ENCODE peak calls at places on chromosome 17, in ten cellular contexts. One of them, this sample, is unnamed.

GRCh38 chr17:30541802-30542201 is 64.6 kb downstream of the GOSR1 start:
- DNase-seq in Jurkat, Clone E6-1: no peak
- DNase-seq in H1: peak; percentile 38
- DNase-seq in thoracic aorta: no peak
- DNase-seq in NCI-H1105 treated with DMSO at 0.1 percent for 48 hours: no peak
- DNase-seq in stimulated activated CD4-positive, alpha-beta T cell treated with anti-CD3 and anti-CD28 coated beads, Interleukin-15, amount 100 ng/mL, for 24 hours: no peak
- DNase-seq in fibroblast of pulmonary artery: no peak
- DNase-seq in activated CD4-positive, alpha-beta T cell treated with anti-CD3 and anti-CD28 coated beads, Interleukin-2, amount 50 U/mL, for 48 hours: no peak
- DNase-seq in Calu3: no peak
- DNase-seq in stimulated activated CD8-positive, alpha-beta memory T cell treated with anti-CD3 and anti-CD28 coated beads, Interleukin-7, amount 100 ng/mL, for 1 hour: no peak
- DNase-seq in this sample: no peak

GRCh38 chr17:40075216-40076100 is 12.7 kb downstream of the THRA start:
- DNase-seq in Jurkat, Clone E6-1: peak; percentile 51
- DNase-seq in H1: peak; percentile 92
- DNase-seq in thoracic aorta: peak; percentile 69
- DNase-seq in NCI-H1105 treated with DMSO at 0.1 percent for 48 hours: peak; percentile 81
- DNase-seq in stimulated activated CD4-positive, alpha-beta T cell treated with anti-CD3 and anti-CD28 coated beads, Interleukin-15, amount 100 ng/mL, for 24 hours: peak; percentile 71
- DNase-seq in fibroblast of pulmonary artery: peak; percentile 68
- DNase-seq in activated CD4-positive, alpha-beta T cell treated with anti-CD3 and anti-CD28 coated beads, Interleukin-2, amount 50 U/mL, for 48 hours: peak; percentile 76
- DNase-seq in Calu3: peak; percentile 98
- DNase-seq in stimulated activated CD8-positive, alpha-beta memory T cell treated with anti-CD3 and anti-CD28 coated beads, Interleukin-7, amount 100 ng/mL, for 1 hour: peak; percentile 34
- DNase-seq in this sample: peak; percentile 67

GRCh38 chr17:61594294-61594825 is 3.3 kb upstream of the NACA2 start:
- DNase-seq in Jurkat, Clone E6-1: no peak
- DNase-seq in H1: no peak
- DNase-seq in thoracic aorta: no peak
- DNase-seq in NCI-H1105 treated with DMSO at 0.1 percent for 48 hours: no peak
- DNase-seq in stimulated activated CD4-positive, alpha-beta T cell treated with anti-CD3 and anti-CD28 coated beads, Interleukin-15, amount 100 ng/mL, for 24 hours: peak; percentile 3
- DNase-seq in fibroblast of pulmonary artery: no peak
- DNase-seq in activated CD4-positive, alpha-beta T cell treated with anti-CD3 and anti-CD28 coated beads, Interleukin-2, amount 50 U/mL, for 48 hours: no peak
- DNase-seq in Calu3: no peak
- DNase-seq in stimulated activated CD8-positive, alpha-beta memory T cell treated with anti-CD3 and anti-CD28 coated beads, Interleukin-7, amount 100 ng/mL, for 1 hour: no peak
- DNase-seq in this sample: no peak

GRCh38 chr17:32854177-32854576 is 22.7 kb downstream of the MYO1D start:
- DNase-seq in Jurkat, Clone E6-1: no peak
- DNase-seq in H1: no peak
- DNase-seq in thoracic aorta: no peak
- DNase-seq in NCI-H1105 treated with DMSO at 0.1 percent for 48 hours: no peak
- DNase-seq in stimulated activated CD4-positive, alpha-beta T cell treated with anti-CD3 and anti-CD28 coated beads, Interleukin-15, amount 100 ng/mL, for 24 hours: no peak
- DNase-seq in fibroblast of pulmonary artery: no peak
- DNase-seq in activated CD4-positive, alpha-beta T cell treated with anti-CD3 and anti-CD28 coated beads, Interleukin-2, amount 50 U/mL, for 48 hours: no peak
- DNase-seq in Calu3: no peak
- DNase-seq in stimulated activated CD8-positive, alpha-beta memory T cell treated with anti-CD3 and anti-CD28 coated beads, Interleukin-7, amount 100 ng/mL, for 1 hour: no peak
- DNase-seq in this sample: no peak

GRCh38 chr17:1147664-1148063 is 32.1 kb downstream of the ABR start:
- DNase-seq in Jurkat, Clone E6-1: no peak
- DNase-seq in H1: peak; percentile 87
- DNase-seq in thoracic aorta: no peak
- DNase-seq in NCI-H1105 treated with DMSO at 0.1 percent for 48 hours: no peak
- DNase-seq in stimulated activated CD4-positive, alpha-beta T cell treated with anti-CD3 and anti-CD28 coated beads, Interleukin-15, amount 100 ng/mL, for 24 hours: no peak
- DNase-seq in fibroblast of pulmonary artery: peak; percentile 53
- DNase-seq in activated CD4-positive, alpha-beta T cell treated with anti-CD3 and anti-CD28 coated beads, Interleukin-2, amount 50 U/mL, for 48 hours: no peak
- DNase-seq in Calu3: peak; percentile 80
- DNase-seq in stimulated activated CD8-positive, alpha-beta memory T cell treated with anti-CD3 and anti-CD28 coated beads, Interleukin-7, amount 100 ng/mL, for 1 hour: no peak
- DNase-seq in this sample: peak; percentile 28

GRCh38 chr17:76246080-76247066 is 6.1 kb upstream of the RNF157 start:
- DNase-seq in Jurkat, Clone E6-1: peak; percentile 67
- DNase-seq in H1: no peak
- DNase-seq in thoracic aorta: no peak
- DNase-seq in NCI-H1105 treated with DMSO at 0.1 percent for 48 hours: no peak
- DNase-seq in stimulated activated CD4-positive, alpha-beta T cell treated with anti-CD3 and anti-CD28 coated beads, Interleukin-15, amount 100 ng/mL, for 24 hours: peak; percentile 67
- DNase-seq in fibroblast of pulmonary artery: no peak
- DNase-seq in activated CD4-positive, alpha-beta T cell treated with anti-CD3 and anti-CD28 coated beads, Interleukin-2, amount 50 U/mL, for 48 hours: peak; percentile 58
- DNase-seq in Calu3: no peak
- DNase-seq in stimulated activated CD8-positive, alpha-beta memory T cell treated with anti-CD3 and anti-CD28 coated beads, Interleukin-7, amount 100 ng/mL, for 1 hour: no peak
- DNase-seq in this sample: no peak

GRCh38 chr17:82528484-82529265 is 9.1 kb downstream of the FOXK2 start:
- DNase-seq in Jurkat, Clone E6-1: no peak
- DNase-seq in H1: no peak
- DNase-seq in thoracic aorta: peak; percentile 15
- DNase-seq in NCI-H1105 treated with DMSO at 0.1 percent for 48 hours: no peak
- DNase-seq in stimulated activated CD4-positive, alpha-beta T cell treated with anti-CD3 and anti-CD28 coated beads, Interleukin-15, amount 100 ng/mL, for 24 hours: no peak
- DNase-seq in fibroblast of pulmonary artery: peak; percentile 30
- DNase-seq in activated CD4-positive, alpha-beta T cell treated with anti-CD3 and anti-CD28 coated beads, Interleukin-2, amount 50 U/mL, for 48 hours: no peak
- DNase-seq in Calu3: peak; percentile 62
- DNase-seq in stimulated activated CD8-positive, alpha-beta memory T cell treated with anti-CD3 and anti-CD28 coated beads, Interleukin-7, amount 100 ng/mL, for 1 hour: no peak
- DNase-seq in this sample: no peak

GRCh38 chr17:64938925-64939474 is 19.7 kb upstream of the LRRC37A3 start:
- DNase-seq in Jurkat, Clone E6-1: no peak
- DNase-seq in H1: peak; percentile 85
- DNase-seq in thoracic aorta: no peak
- DNase-seq in NCI-H1105 treated with DMSO at 0.1 percent for 48 hours: no peak
- DNase-seq in stimulated activated CD4-positive, alpha-beta T cell treated with anti-CD3 and anti-CD28 coated beads, Interleukin-15, amount 100 ng/mL, for 24 hours: peak; percentile 66
- DNase-seq in fibroblast of pulmonary artery: peak; percentile 56
- DNase-seq in activated CD4-positive, alpha-beta T cell treated with anti-CD3 and anti-CD28 coated beads, Interleukin-2, amount 50 U/mL, for 48 hours: peak; percentile 54
- DNase-seq in Calu3: peak; percentile 68
- DNase-seq in stimulated activated CD8-positive, alpha-beta memory T cell treated with anti-CD3 and anti-CD28 coated beads, Interleukin-7, amount 100 ng/mL, for 1 hour: peak; percentile 16
- DNase-seq in this sample: no peak

GRCh38 chr17:42642377-42642776 is 16.7 kb upstream of the TUBG2 start:
- DNase-seq in Jurkat, Clone E6-1: no peak
- DNase-seq in H1: no peak
- DNase-seq in thoracic aorta: no peak
- DNase-seq in NCI-H1105 treated with DMSO at 0.1 percent for 48 hours: peak; percentile 47
- DNase-seq in stimulated activated CD4-positive, alpha-beta T cell treated with anti-CD3 and anti-CD28 coated beads, Interleukin-15, amount 100 ng/mL, for 24 hours: no peak
- DNase-seq in fibroblast of pulmonary artery: no peak
- DNase-seq in activated CD4-positive, alpha-beta T cell treated with anti-CD3 and anti-CD28 coated beads, Interleukin-2, amount 50 U/mL, for 48 hours: no peak
- DNase-seq in Calu3: no peak
- DNase-seq in stimulated activated CD8-positive, alpha-beta memory T cell treated with anti-CD3 and anti-CD28 coated beads, Interleukin-7, amount 100 ng/mL, for 1 hour: no peak
- DNase-seq in this sample: peak; percentile 4

GRCh38 chr17:15882777-15883176 is 62.2 kb upstream of the ADORA2B start:
- DNase-seq in Jurkat, Clone E6-1: no peak
- DNase-seq in H1: no peak
- DNase-seq in thoracic aorta: no peak
- DNase-seq in NCI-H1105 treated with DMSO at 0.1 percent for 48 hours: no peak
- DNase-seq in stimulated activated CD4-positive, alpha-beta T cell treated with anti-CD3 and anti-CD28 coated beads, Interleukin-15, amount 100 ng/mL, for 24 hours: no peak
- DNase-seq in fibroblast of pulmonary artery: no peak
- DNase-seq in activated CD4-positive, alpha-beta T cell treated with anti-CD3 and anti-CD28 coated beads, Interleukin-2, amount 50 U/mL, for 48 hours: no peak
- DNase-seq in Calu3: no peak
- DNase-seq in stimulated activated CD8-positive, alpha-beta memory T cell treated with anti-CD3 and anti-CD28 coated beads, Interleukin-7, amount 100 ng/mL, for 1 hour: no peak
- DNase-seq in this sample: no peak

GRCh38 chr17:31740611-31741082 is 118.4 kb downstream of the COPRS start:
- DNase-seq in Jurkat, Clone E6-1: no peak
- DNase-seq in H1: no peak
- DNase-seq in thoracic aorta: no peak
- DNase-seq in NCI-H1105 treated with DMSO at 0.1 percent for 48 hours: no peak
- DNase-seq in stimulated activated CD4-positive, alpha-beta T cell treated with anti-CD3 and anti-CD28 coated beads, Interleukin-15, amount 100 ng/mL, for 24 hours: no peak
- DNase-seq in fibroblast of pulmonary artery: peak; percentile 44
- DNase-seq in activated CD4-positive, alpha-beta T cell treated with anti-CD3 and anti-CD28 coated beads, Interleukin-2, amount 50 U/mL, for 48 hours: no peak
- DNase-seq in Calu3: no peak
- DNase-seq in stimulated activated CD8-positive, alpha-beta memory T cell treated with anti-CD3 and anti-CD28 coated beads, Interleukin-7, amount 100 ng/mL, for 1 hour: no peak
- DNase-seq in this sample: no peak

GRCh38 chr17:62860962-62861873 is 53.1 kb upstream of the MARCHF10 start:
- DNase-seq in Jurkat, Clone E6-1: no peak
- DNase-seq in H1: peak; percentile 41
- DNase-seq in thoracic aorta: no peak
- DNase-seq in NCI-H1105 treated with DMSO at 0.1 percent for 48 hours: no peak
- DNase-seq in stimulated activated CD4-positive, alpha-beta T cell treated with anti-CD3 and anti-CD28 coated beads, Interleukin-15, amount 100 ng/mL, for 24 hours: no peak
- DNase-seq in fibroblast of pulmonary artery: no peak
- DNase-seq in activated CD4-positive, alpha-beta T cell treated with anti-CD3 and anti-CD28 coated beads, Interleukin-2, amount 50 U/mL, for 48 hours: no peak
- DNase-seq in Calu3: peak; percentile 48
- DNase-seq in stimulated activated CD8-positive, alpha-beta memory T cell treated with anti-CD3 and anti-CD28 coated beads, Interleukin-7, amount 100 ng/mL, for 1 hour: no peak
- DNase-seq in this sample: no peak